ENCODE peak calls at places on chromosome 4, in ten cellular contexts. M is heart right ventricle, N is adrenal gland, F is dorsolateral prefrontal cortex, B is left lung, A is colonic mucosa, J is DND-41, I is mesenchymal stem cell, D is substantia nigra, C is lung. W is an unnamed sample.

GRCh38 chr4:2799971-2800690 is 7.2 kb downstream of the SH3BP2 start:
- DNase-seq in M (no peak), N (peak; percentile 66), F (no peak), B (peak; percentile 47), A (peak; percentile 21), J (no peak), I (no peak), D (peak; percentile 42), C (no peak), W (no peak)

GRCh38 chr4:99457270-99457669 is 22.1 kb upstream of the ADH7 start:
- DNase-seq in M (no peak), N (no peak), F (no peak), B (no peak), A (no peak), J (no peak), I (no peak), D (no peak), C (no peak), W (no peak)

GRCh38 chr4:153472122-153473037 is 6.2 kb downstream of the TMEM131L start:
- DNase-seq in M (no peak), N (no peak), F (no peak), B (no peak), A (no peak), J (no peak), I (no peak), D (no peak), C (no peak), W (no peak)

GRCh38 chr4:148216866-148217814 is 225.1 kb downstream of the NR3C2 start:
- DNase-seq in M (no peak), N (no peak), F (no peak), B (no peak), A (no peak), J (peak; percentile 39), I (no peak), D (no peak), C (no peak), W (no peak)

GRCh38 chr4:168274871-168275270 is 43.7 kb downstream of the DDX60 start:
- DNase-seq in M (no peak), N (no peak), F (no peak), B (no peak), A (no peak), J (no peak), I (no peak), D (no peak), C (no peak), W (no peak)

GRCh38 chr4:762211-763190 is 56.9 kb downstream of the PCGF3 start:
- DNase-seq in M (no peak), N (no peak), F (no peak), B (no peak), A (no peak), J (no peak), I (no peak), D (peak; percentile 19), C (no peak), W (peak; percentile 36)

GRCh38 chr4:97720869-97721432 is 422.3 kb downstream of the STPG2 start:
- DNase-seq in M (no peak), N (no peak), F (no peak), B (no peak), A (no peak), J (no peak), I (peak; percentile 9), D (no peak), C (no peak), W (peak; percentile 59)

GRCh38 chr4:180031330-180031729 is 2211.9 kb upstream of the TENM3 start:
- DNase-seq in M (no peak), N (no peak), F (no peak), B (no peak), A (no peak), J (no peak), I (no peak), D (no peak), C (no peak), W (no peak)

GRCh38 chr4:139635966-139636365 is 29.7 kb upstream of the MGST2 start:
- DNase-seq in M (no peak), N (no peak), F (no peak), B (no peak), A (no peak), J (no peak), I (no peak), D (no peak), C (no peak), W (no peak)

GRCh38 chr4:108320066-108320465 is 151.3 kb upstream of the LEF1 start:
- DNase-seq in M (no peak), N (no peak), F (no peak), B (no peak), A (no peak), J (no peak), I (no peak), D (no peak), C (no peak), W (no peak)

GRCh38 chr4:3263053-3263958 is 14.3 kb downstream of the MSANTD1 start:
- DNase-seq in M (peak; percentile 1), N (no peak), F (peak; percentile 26), B (no peak), A (peak; percentile 10), J (no peak), I (no peak), D (no peak), C (no peak), W (no peak)

GRCh38 chr4:165872443-165873297 is at the start of gene TLL1:
- DNase-seq in M (peak; percentile 29), N (no peak), F (peak; percentile 43), B (no peak), A (peak; percentile 19), J (no peak), I (peak; percentile 22), D (no peak), C (no peak), W (no peak)

GRCh38 chr4:168501407-168501806 is 4.6 kb downstream of the PALLD start:
- DNase-seq in M (no peak), N (no peak), F (no peak), B (no peak), A (peak; percentile 33), J (no peak), I (no peak), D (no peak), C (no peak), W (no peak)

GRCh38 chr4:122309988-122310626 is 68.7 kb upstream of the ADAD1 start:
- DNase-seq in M (no peak), N (no peak), F (no peak), B (no peak), A (no peak), J (no peak), I (peak; percentile 31), D (no peak), C (no peak), W (no peak)

GRCh38 chr4:38313999-38314561 is 349.9 kb upstream of the KLF3 start:
- DNase-seq in M (no peak), N (no peak), F (no peak), B (no peak), A (peak; percentile 75), J (no peak), I (no peak), D (no peak), C (no peak), W (peak; percentile 34)
- H3K27ac ChIP-seq in M (no peak overlapping the region), N (no peak overlapping the region), F (peak overlapping the region; percentile 38), B (no peak overlapping the region), A (peak overlapping the region; percentile 89), J (no peak overlapping the region), I (no peak overlapping the region), D (peak overlapping the region; percentile 54), C (no peak overlapping the region), W (no peak overlapping the region)

DNA sequence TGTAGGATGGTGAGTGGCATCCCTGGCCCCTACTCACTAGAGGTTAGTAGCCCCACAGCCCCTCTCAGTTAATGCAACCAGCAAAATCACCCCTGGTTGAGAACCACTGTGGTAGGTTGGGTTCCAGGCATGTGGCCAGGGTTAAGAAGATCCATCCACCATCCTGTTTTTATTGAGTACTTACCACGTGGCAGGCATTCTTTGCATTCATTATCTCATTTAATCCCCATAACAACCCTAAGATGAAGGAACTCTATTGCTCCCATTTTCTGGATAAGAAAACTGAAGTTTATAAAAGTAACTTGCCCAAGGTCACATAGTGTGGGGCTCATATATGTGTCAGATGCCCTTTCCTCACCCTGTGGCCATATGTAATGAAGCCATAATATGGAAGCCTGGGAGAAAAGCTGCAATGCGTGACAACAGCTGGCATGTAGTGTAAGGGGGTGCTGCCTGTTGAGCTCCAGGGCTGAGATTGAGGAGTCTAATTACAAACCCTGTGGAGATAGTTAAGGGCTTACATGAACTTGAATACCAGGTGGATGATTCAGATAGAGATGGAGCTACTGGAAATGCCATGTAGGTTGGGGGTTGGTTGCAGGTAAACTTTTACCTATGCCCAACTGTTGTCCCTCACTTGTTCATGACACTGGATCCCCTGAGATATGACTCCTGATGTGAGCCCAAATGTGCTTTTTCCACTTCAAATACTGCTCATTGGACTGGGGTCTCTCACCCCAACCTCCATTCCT is 100.2 kb upstream of the PGRMC2 start:
- DNase-seq in M (no peak), N (no peak), F (no peak), B (no peak), A (no peak), J (no peak), I (peak; percentile 37), D (no peak), C (no peak), W (peak; percentile 14)
- H3K27ac ChIP-seq in M (peak overlapping the region; percentile 70), N (no peak overlapping the region), F (peak overlapping the region; percentile 78), B (peak overlapping the region; percentile 66), A (peak overlapping the region; percentile 41), J (no peak overlapping the region), I (peak overlapping the region; percentile 91), D (peak overlapping the region; percentile 83), C (peak overlapping the region; percentile 89), W (peak overlapping the region; percentile 86)

DNA sequence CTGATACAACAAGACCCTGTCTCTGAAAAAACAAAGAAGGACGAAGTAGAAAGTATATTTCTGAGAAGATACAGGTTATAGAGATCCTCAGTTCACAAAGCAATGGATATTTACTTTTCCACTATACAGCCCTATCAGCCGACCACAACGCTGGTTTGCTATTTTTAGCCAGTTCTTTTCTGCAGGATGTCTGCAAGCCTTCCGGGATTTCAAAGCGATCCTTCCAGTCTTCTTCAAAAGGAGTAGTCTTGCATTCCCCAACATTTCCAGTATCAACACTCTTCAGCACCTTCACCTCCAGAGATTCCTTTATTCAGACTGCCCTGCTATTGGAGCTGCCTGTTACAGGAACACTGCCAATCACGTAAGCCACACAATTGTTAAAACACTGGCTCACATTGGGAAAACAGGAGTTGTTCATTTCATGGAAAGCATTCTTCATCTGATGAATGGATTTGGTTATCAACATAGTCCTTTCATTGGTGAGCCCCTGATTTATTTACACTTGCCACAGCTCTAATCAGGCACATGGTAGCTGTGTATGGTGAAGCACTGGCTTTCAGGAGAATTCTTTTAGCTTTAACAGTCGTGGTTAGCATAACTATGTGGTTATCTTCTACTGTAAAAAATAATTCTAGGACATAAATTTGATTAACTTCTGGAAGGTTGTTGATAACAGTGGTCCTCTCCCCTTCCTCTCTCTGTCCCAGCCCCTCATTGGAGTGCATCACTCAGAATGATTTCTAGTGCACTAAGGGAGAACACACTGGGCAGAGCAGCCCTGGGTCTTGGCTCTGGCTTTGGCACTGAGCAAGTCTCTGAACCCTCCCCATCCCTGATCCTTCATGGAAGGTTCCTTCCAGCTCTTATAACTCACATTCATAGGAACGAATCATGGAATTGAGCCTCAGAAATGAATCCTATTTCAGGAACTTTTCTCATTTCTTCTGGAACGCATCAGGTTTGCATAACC is 109.9 kb upstream of the SORBS2 start:
- DNase-seq in M (no peak), N (no peak), F (no peak), B (no peak), A (no peak), J (no peak), I (peak; percentile 40), D (no peak), C (no peak), W (peak; percentile 63)
- H3K27ac ChIP-seq in M (no peak overlapping the region), N (no peak overlapping the region), F (no peak overlapping the region), B (no peak overlapping the region), A (no peak overlapping the region), J (no peak overlapping the region), I (peak overlapping the region; percentile 13), D (no peak overlapping the region), C (no peak overlapping the region), W (peak overlapping the region; percentile 24)

GRCh38 chr4:146245246-146245645 is 30.9 kb downstream of the REELD1 start:
- DNase-seq in M (no peak), N (no peak), F (no peak), B (no peak), A (peak; percentile 29), J (no peak), I (no peak), D (no peak), C (no peak), W (peak; percentile 18)
- H3K27ac ChIP-seq in M (no peak overlapping the region), N (no peak overlapping the region), F (no peak overlapping the region), B (peak overlapping the region; percentile 46), A (no peak overlapping the region), J (no peak overlapping the region), I (no peak overlapping the region), D (no peak overlapping the region), C (no peak overlapping the region), W (no peak overlapping the region)

W was measured in brain microvascular endothelial cell.